ENCODE peak calls at places on chromosome X, in five cellular contexts. J is naive thymus-derived CD8-positive, alpha-beta T cell; T is CD8-positive, alpha-beta memory T cell; C is AG09319; L is activated CD8-positive, alpha-beta T cell treated with anti-CD3 and anti-CD28 coated beads for 36 hours. U is an unnamed sample.

GRCh38 chrX:63930140-63930539 is 145.1 kb upstream of the ARHGEF9 start:
- DNase-seq in T (no peak), L (no peak), C (no peak), J (no peak), U (no peak)

GRCh38 chrX:113828470-113828869 is 755.4 kb upstream of the HTR2C start:
- DNase-seq in L (no peak), T (no peak), C (no peak), J (no peak), U (no peak)

GRCh38 chrX:68918202-68918601 is 89.4 kb downstream of the EFNB1 start:
- DNase-seq in J (no peak), C (no peak), L (no peak), T (no peak), U (no peak)

GRCh38 chrX:2935364-2935748 is 6.2 kb upstream of the ARSD start:
- DNase-seq in T (no peak), J (no peak), C (no peak), L (no peak), U (no peak)

GRCh38 chrX:113305496-113305895 is 464.9 kb upstream of the AMOT start:
- DNase-seq in T (no peak), J (no peak), C (peak; percentile 39), L (no peak), U (peak; percentile 68)

GRCh38 chrX:126985960-126986359 is 166.4 kb downstream of the PRR32 start:
- DNase-seq in C (no peak), L (no peak), J (no peak), T (no peak), U (no peak)

GRCh38 chrX:17635231-17635630 is 102.1 kb upstream of the SCML1 start:
- DNase-seq in J (no peak), L (no peak), C (no peak), T (no peak), U (peak; percentile 48)

GRCh38 chrX:72468607-72469006 is 104.0 kb downstream of the HDAC8 start:
- DNase-seq in L (no peak), J (no peak), C (no peak), T (no peak), U (no peak)

GRCh38 chrX:154490021-154490413 is 412 bp downstream of the SLC10A3 start:
- DNase-seq in C (no peak), J (no peak), T (no peak), L (peak; percentile 50), U (peak; percentile 26)

GRCh38 chrX:135384161-135384836 is 37.4 kb upstream of the SMIM10L2A start:
- DNase-seq in L (peak; percentile 56), J (peak; percentile 25), T (peak; percentile 65), C (no peak), U (no peak)

GRCh38 chrX:132704769-132705168 is 215.9 kb upstream of the MBNL3 start:
- DNase-seq in L (no peak), C (no peak), T (no peak), J (no peak), U (no peak)

GRCh38 chrX:71629467-71629866 is 11.2 kb upstream of the CXCR3 start:
- DNase-seq in T (no peak), C (no peak), L (no peak), J (no peak), U (no peak)

GRCh38 chrX:100409316-100410082 is 574 bp downstream of the PCDH19 start:
- DNase-seq in J (no peak), T (no peak), L (no peak), C (no peak), U (no peak)

GRCh38 chrX:48021026-48021900 is 14.5 kb downstream of the SPACA5 start:
- DNase-seq in J (peak; percentile 83), C (peak; percentile 60), L (peak; percentile 86), T (peak; percentile 80), U (peak; percentile 41)

GRCh38 chrX:80807606-80808159 is 2.0 kb downstream of the BRWD3 start:
- DNase-seq in C (no peak), L (no peak), J (no peak), T (no peak), U (no peak)

GRCh38 chrX:12210196-12210815 is 72.0 kb downstream of the FRMPD4 start:
- DNase-seq in L (no peak), T (no peak), J (no peak), C (peak; percentile 2), U (peak; percentile 33)

U was measured in fibroblast of the conjunctiva.